ENCODE peak calls at places on chromosomes 13 and 19, in six cellular contexts. One of them, this sample, is unnamed.
A peak's percentile ranks its signal among the peaks of the same experiment; 100 is the strongest.

GRCh38 chr13:64234255-64234654 is 2818.6 kb upstream of the PCDH20 start:
- DNase-seq in mesendoderm: no peak
- DNase-seq in choroid plexus epithelial cell: peak; percentile 70
- DNase-seq in CD8-positive, alpha-beta T cell: no peak
- DNase-seq in IMR-90: peak; percentile 65
- DNase-seq in astrocyte of the cerebellum: peak; percentile 73
- DNase-seq in this sample: no peak

GRCh38 chr13:99307648-99308339 is 595 bp upstream of the GPR183 start:
- DNase-seq in IMR-90: peak; percentile 83
- DNase-seq in choroid plexus epithelial cell: peak; percentile 75
- DNase-seq in mesendoderm: peak; percentile 81
- DNase-seq in astrocyte of the cerebellum: no peak
- DNase-seq in CD8-positive, alpha-beta T cell: peak; percentile 63
- DNase-seq in this sample: peak; percentile 74

GRCh38 chr13:45216193-45216592 is 15.3 kb upstream of the KCTD4 start:
- DNase-seq in mesendoderm: no peak
- DNase-seq in astrocyte of the cerebellum: no peak
- DNase-seq in choroid plexus epithelial cell: no peak
- DNase-seq in CD8-positive, alpha-beta T cell: no peak
- DNase-seq in IMR-90: no peak
- DNase-seq in this sample: no peak

GRCh38 chr19:10112037-10112751 is 701 bp downstream of the P2RY11 start:
- DNase-seq in astrocyte of the cerebellum: no peak
- DNase-seq in CD8-positive, alpha-beta T cell: peak; percentile 39
- DNase-seq in mesendoderm: peak; percentile 38
- DNase-seq in choroid plexus epithelial cell: peak; percentile 33
- DNase-seq in IMR-90: no peak
- DNase-seq in this sample: no peak

GRCh38 chr13:84607614-84608013 is 725.3 kb upstream of the SLITRK1 start:
- DNase-seq in IMR-90: peak; percentile 75
- DNase-seq in astrocyte of the cerebellum: peak; percentile 84
- DNase-seq in choroid plexus epithelial cell: peak; percentile 76
- DNase-seq in mesendoderm: no peak
- DNase-seq in CD8-positive, alpha-beta T cell: no peak
- DNase-seq in this sample: peak; percentile 91

GRCh38 chr13:98315466-98315865 is 138.4 kb upstream of the RNF113B start:
- DNase-seq in CD8-positive, alpha-beta T cell: no peak
- DNase-seq in IMR-90: peak; percentile 71
- DNase-seq in astrocyte of the cerebellum: no peak
- DNase-seq in choroid plexus epithelial cell: peak; percentile 63
- DNase-seq in mesendoderm: peak; percentile 64
- DNase-seq in this sample: peak; percentile 48

GRCh38 chr19:38944981-38945506 is 14.3 kb downstream of the MRPS12 start:
- DNase-seq in CD8-positive, alpha-beta T cell: no peak
- DNase-seq in mesendoderm: no peak
- DNase-seq in astrocyte of the cerebellum: no peak
- DNase-seq in IMR-90: no peak
- DNase-seq in choroid plexus epithelial cell: no peak
- DNase-seq in this sample: no peak

GRCh38 chr13:26964278-26965057 is 203.9 kb upstream of the GPR12 start:
- DNase-seq in IMR-90: peak; percentile 67
- DNase-seq in choroid plexus epithelial cell: peak; percentile 30
- DNase-seq in astrocyte of the cerebellum: no peak
- DNase-seq in mesendoderm: no peak
- DNase-seq in CD8-positive, alpha-beta T cell: no peak
- DNase-seq in this sample: no peak

GRCh38 chr19:7505682-7506384 is 10.1 kb upstream of the ZNF358 start:
- DNase-seq in mesendoderm: peak; percentile 37
- DNase-seq in CD8-positive, alpha-beta T cell: no peak
- DNase-seq in choroid plexus epithelial cell: no peak
- DNase-seq in astrocyte of the cerebellum: no peak
- DNase-seq in IMR-90: no peak
- DNase-seq in this sample: no peak

GRCh38 chr13:55437162-55437561 is 1703.6 kb upstream of the PRR20A start:
- DNase-seq in CD8-positive, alpha-beta T cell: no peak
- DNase-seq in mesendoderm: no peak
- DNase-seq in astrocyte of the cerebellum: no peak
- DNase-seq in choroid plexus epithelial cell: no peak
- DNase-seq in IMR-90: no peak
- DNase-seq in this sample: no peak

GRCh38 chr19:49930483-49931011 is 1.2 kb upstream of the NUP62 start:
- DNase-seq in IMR-90: no peak
- DNase-seq in choroid plexus epithelial cell: no peak
- DNase-seq in astrocyte of the cerebellum: no peak
- DNase-seq in mesendoderm: peak; percentile 40
- DNase-seq in CD8-positive, alpha-beta T cell: no peak
- DNase-seq in this sample: no peak

GRCh38 chr19:17327654-17328516 is 6.8 kb downstream of the ANO8 start:
- DNase-seq in CD8-positive, alpha-beta T cell: peak; percentile 49
- DNase-seq in IMR-90: no peak
- DNase-seq in astrocyte of the cerebellum: no peak
- DNase-seq in choroid plexus epithelial cell: peak; percentile 89
- DNase-seq in mesendoderm: peak; percentile 98
- DNase-seq in this sample: no peak

GRCh38 chr19:6402834-6403608 is 10.1 kb upstream of the GTF2F1 start:
- DNase-seq in astrocyte of the cerebellum: peak; percentile 46
- DNase-seq in CD8-positive, alpha-beta T cell: no peak
- DNase-seq in mesendoderm: no peak
- DNase-seq in choroid plexus epithelial cell: peak; percentile 87
- DNase-seq in IMR-90: peak; percentile 52
- DNase-seq in this sample: peak; percentile 72

GRCh38 chr13:109211616-109212015 is 574.8 kb downstream of the IRS2 start:
- DNase-seq in astrocyte of the cerebellum: peak; percentile 22
- DNase-seq in mesendoderm: peak; percentile 95
- DNase-seq in CD8-positive, alpha-beta T cell: no peak
- DNase-seq in choroid plexus epithelial cell: peak; percentile 21
- DNase-seq in IMR-90: no peak
- DNase-seq in this sample: peak; percentile 47

GRCh38 chr13:100212904-100213538 is 124.1 kb downstream of the PCCA start:
- DNase-seq in astrocyte of the cerebellum: no peak
- DNase-seq in IMR-90: no peak
- DNase-seq in choroid plexus epithelial cell: no peak
- DNase-seq in mesendoderm: no peak
- DNase-seq in CD8-positive, alpha-beta T cell: no peak
- DNase-seq in this sample: no peak

GRCh38 chr19:50230379-50231351 is 27.2 kb downstream of the MYH14 start:
- DNase-seq in choroid plexus epithelial cell: no peak
- DNase-seq in CD8-positive, alpha-beta T cell: no peak
- DNase-seq in IMR-90: no peak
- DNase-seq in astrocyte of the cerebellum: no peak
- DNase-seq in mesendoderm: peak; percentile 68
- DNase-seq in this sample: no peak

GRCh38 chr19:6424190-6424938 is at the start of gene KHSRP:
- DNase-seq in astrocyte of the cerebellum: no peak
- DNase-seq in CD8-positive, alpha-beta T cell: peak; percentile 14
- DNase-seq in choroid plexus epithelial cell: no peak
- DNase-seq in IMR-90: no peak
- DNase-seq in mesendoderm: peak; percentile 22
- DNase-seq in this sample: no peak

GRCh38 chr13:36718146-36718545 is 44.3 kb downstream of the SERTM1 start:
- DNase-seq in astrocyte of the cerebellum: peak; percentile 24
- DNase-seq in choroid plexus epithelial cell: peak; percentile 19
- DNase-seq in CD8-positive, alpha-beta T cell: no peak
- DNase-seq in IMR-90: peak; percentile 3
- DNase-seq in mesendoderm: no peak
- DNase-seq in this sample: peak; percentile 86

GRCh38 chr19:17220207-17220758 is 5.1 kb downstream of the USE1 start:
- DNase-seq in choroid plexus epithelial cell: peak; percentile 87
- DNase-seq in astrocyte of the cerebellum: peak; percentile 43
- DNase-seq in IMR-90: peak; percentile 71
- DNase-seq in CD8-positive, alpha-beta T cell: no peak
- DNase-seq in mesendoderm: no peak
- DNase-seq in this sample: peak; percentile 79

GRCh38 chr19:27714857-27715256 is 1498.1 kb downstream of the UQCRFS1 start:
- DNase-seq in IMR-90: no peak
- DNase-seq in choroid plexus epithelial cell: no peak
- DNase-seq in astrocyte of the cerebellum: no peak
- DNase-seq in CD8-positive, alpha-beta T cell: no peak
- DNase-seq in mesendoderm: no peak
- DNase-seq in this sample: no peak

GRCh38 chr13:113863511-113864302 is at the start of gene GAS6:
- DNase-seq in CD8-positive, alpha-beta T cell: no peak
- DNase-seq in choroid plexus epithelial cell: peak; percentile 34
- DNase-seq in astrocyte of the cerebellum: no peak
- DNase-seq in mesendoderm: peak; percentile 40
- DNase-seq in IMR-90: no peak
- DNase-seq in this sample: peak; percentile 33

GRCh38 chr19:35868172-35868822 is at the start of gene APLP1:
- DNase-seq in IMR-90: no peak
- DNase-seq in CD8-positive, alpha-beta T cell: peak; percentile 58
- DNase-seq in mesendoderm: peak; percentile 50
- DNase-seq in choroid plexus epithelial cell: no peak
- DNase-seq in astrocyte of the cerebellum: no peak
- DNase-seq in this sample: no peak

GRCh38 chr19:7115721-7116120 is 46.2 kb downstream of the ZNF557 start:
- DNase-seq in astrocyte of the cerebellum: no peak
- DNase-seq in CD8-positive, alpha-beta T cell: no peak
- DNase-seq in IMR-90: no peak
- DNase-seq in choroid plexus epithelial cell: no peak
- DNase-seq in mesendoderm: no peak
- DNase-seq in this sample: no peak

GRCh38 chr19:38898788-38899446 is 501 bp downstream of the SIRT2 start:
- DNase-seq in IMR-90: peak; percentile 19
- DNase-seq in mesendoderm: peak; percentile 29
- DNase-seq in choroid plexus epithelial cell: peak; percentile 32
- DNase-seq in CD8-positive, alpha-beta T cell: no peak
- DNase-seq in astrocyte of the cerebellum: no peak
- DNase-seq in this sample: peak; percentile 10

GRCh38 chr13:44819245-44819644 is 170.0 kb downstream of the NUFIP1 start:
- DNase-seq in mesendoderm: peak; percentile 29
- DNase-seq in CD8-positive, alpha-beta T cell: no peak
- DNase-seq in astrocyte of the cerebellum: peak; percentile 53
- DNase-seq in IMR-90: peak; percentile 95
- DNase-seq in choroid plexus epithelial cell: peak; percentile 91
- DNase-seq in this sample: peak; percentile 84

GRCh38 chr13:36724141-36724540 is 50.3 kb downstream of the SERTM1 start:
- DNase-seq in mesendoderm: peak; percentile 37
- DNase-seq in astrocyte of the cerebellum: no peak
- DNase-seq in CD8-positive, alpha-beta T cell: no peak
- DNase-seq in IMR-90: no peak
- DNase-seq in choroid plexus epithelial cell: no peak
- DNase-seq in this sample: no peak

GRCh38 chr13:23235994-23236393 is 55.2 kb downstream of the SGCG start:
- DNase-seq in mesendoderm: no peak
- DNase-seq in IMR-90: no peak
- DNase-seq in astrocyte of the cerebellum: no peak
- DNase-seq in CD8-positive, alpha-beta T cell: no peak
- DNase-seq in choroid plexus epithelial cell: no peak
- DNase-seq in this sample: no peak

DNA sequence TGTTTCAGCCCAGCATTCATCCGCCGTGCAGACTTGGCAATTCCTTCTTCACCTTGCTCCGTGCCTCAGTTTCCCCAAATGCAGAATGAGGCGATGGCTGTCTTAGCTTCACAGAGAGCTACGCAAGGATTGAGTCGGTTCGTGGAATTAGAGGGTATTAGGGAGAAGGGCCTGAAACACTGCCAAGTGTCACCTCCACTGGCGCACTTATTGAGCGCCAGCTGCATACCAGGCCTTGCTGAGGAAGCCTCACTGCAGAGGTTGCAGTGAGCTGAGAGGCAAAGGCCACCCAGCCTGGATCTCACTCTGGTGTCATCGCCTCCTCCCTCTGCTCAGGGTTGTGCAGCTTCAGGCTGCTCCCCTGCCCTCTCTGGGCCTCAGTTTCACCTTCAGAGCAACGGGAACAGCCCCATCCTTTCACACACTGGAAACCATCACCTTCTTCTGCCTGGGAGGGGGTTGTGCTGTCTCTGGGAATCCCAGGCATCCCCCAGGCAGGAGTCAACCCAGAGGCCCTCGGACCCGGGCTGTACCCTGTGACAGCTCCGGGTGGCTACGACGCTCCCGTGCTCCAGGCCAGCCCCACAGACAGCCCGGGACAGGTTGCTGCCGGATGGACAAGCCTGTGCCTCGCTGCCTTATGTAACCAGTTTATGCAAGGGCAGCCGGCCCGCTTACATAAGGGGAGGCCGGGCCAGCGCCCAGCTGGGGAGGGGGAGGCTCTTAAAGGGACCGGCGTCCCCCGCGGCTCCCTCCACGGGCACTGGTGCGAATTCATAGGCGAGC is 31.9 kb downstream of the NFIC start:
- DNase-seq in mesendoderm: peak; percentile 39
- DNase-seq in CD8-positive, alpha-beta T cell: no peak
- DNase-seq in IMR-90: peak; percentile 41
- DNase-seq in astrocyte of the cerebellum: no peak
- DNase-seq in choroid plexus epithelial cell: peak; percentile 54
- DNase-seq in this sample: peak; percentile 28
- H3K4me3 ChIP-seq in mesendoderm: no peak overlapping the region
- H3K4me3 ChIP-seq in CD8-positive, alpha-beta T cell: no peak overlapping the region
- H3K4me3 ChIP-seq in IMR-90: no peak overlapping the region
- H3K4me3 ChIP-seq in astrocyte of the cerebellum: no peak overlapping the region
- H3K4me3 ChIP-seq in choroid plexus epithelial cell: no peak overlapping the region
- H3K4me3 ChIP-seq in this sample: no peak overlapping the region

GRCh38 chr19:18438331-18439024 is 545 bp upstream of the ISYNA1 start:
- DNase-seq in choroid plexus epithelial cell: peak; percentile 82
- DNase-seq in mesendoderm: peak; percentile 85
- DNase-seq in CD8-positive, alpha-beta T cell: no peak
- DNase-seq in astrocyte of the cerebellum: no peak
- DNase-seq in IMR-90: no peak
- DNase-seq in this sample: peak; percentile 37
- H3K4me3 ChIP-seq in choroid plexus epithelial cell: peak overlapping the region; percentile 81
- H3K4me3 ChIP-seq in mesendoderm: no peak overlapping the region
- H3K4me3 ChIP-seq in CD8-positive, alpha-beta T cell: peak overlapping the region; percentile 63
- H3K4me3 ChIP-seq in astrocyte of the cerebellum: peak overlapping the region; percentile 60
- H3K4me3 ChIP-seq in IMR-90: no peak overlapping the region
- H3K4me3 ChIP-seq in this sample: peak overlapping the region; percentile 28

GRCh38 chr19:22783651-22784050 is 300 bp downstream of the ZNF99 start:
- DNase-seq in mesendoderm: no peak
- DNase-seq in IMR-90: no peak
- DNase-seq in CD8-positive, alpha-beta T cell: no peak
- DNase-seq in astrocyte of the cerebellum: no peak
- DNase-seq in choroid plexus epithelial cell: no peak
- DNase-seq in this sample: no peak
- H3K4me3 ChIP-seq in mesendoderm: no peak overlapping the region
- H3K4me3 ChIP-seq in IMR-90: no peak overlapping the region
- H3K4me3 ChIP-seq in CD8-positive, alpha-beta T cell: no peak overlapping the region
- H3K4me3 ChIP-seq in astrocyte of the cerebellum: no peak overlapping the region
- H3K4me3 ChIP-seq in choroid plexus epithelial cell: no peak overlapping the region
- H3K4me3 ChIP-seq in this sample: no peak overlapping the region

DNA sequence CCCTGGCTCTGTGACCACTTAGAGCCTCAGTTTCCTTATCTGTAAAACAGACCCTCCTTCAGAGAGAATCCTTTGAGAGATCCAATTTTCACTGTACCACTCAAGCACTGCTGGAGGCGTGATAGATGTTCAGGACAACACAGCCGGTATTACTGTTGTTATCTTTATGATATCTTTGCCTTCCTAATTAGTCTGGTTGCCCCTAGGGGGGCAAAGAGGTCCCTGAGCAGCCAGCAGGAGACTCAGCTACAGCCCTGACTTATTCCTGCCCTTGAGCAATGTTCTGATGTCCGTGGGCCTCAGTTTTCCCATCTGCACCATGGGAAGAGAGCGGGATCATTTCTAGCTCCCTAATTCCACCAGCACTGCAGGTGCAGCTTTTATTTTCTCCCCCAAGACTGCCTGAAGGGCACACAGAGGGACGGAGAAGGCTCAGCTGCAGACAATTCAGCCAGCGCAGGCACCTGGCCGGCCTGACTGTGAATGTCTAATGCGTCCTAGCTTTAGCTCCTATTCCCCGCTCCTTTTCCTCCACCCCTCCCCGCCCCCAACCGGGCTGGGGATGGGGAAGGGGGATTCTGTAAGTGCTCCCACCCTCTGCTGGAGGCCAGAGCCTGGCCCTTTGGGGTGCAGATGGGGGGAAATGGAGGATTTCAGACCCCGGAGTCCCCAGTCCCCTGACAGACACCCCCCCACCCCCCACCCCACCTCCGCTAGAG is 16.3 kb downstream of the TLE5 start:
- DNase-seq in CD8-positive, alpha-beta T cell: no peak
- DNase-seq in choroid plexus epithelial cell: no peak
- DNase-seq in IMR-90: no peak
- DNase-seq in astrocyte of the cerebellum: no peak
- DNase-seq in mesendoderm: peak; percentile 67
- DNase-seq in this sample: no peak
- H3K4me3 ChIP-seq in CD8-positive, alpha-beta T cell: no peak overlapping the region
- H3K4me3 ChIP-seq in choroid plexus epithelial cell: no peak overlapping the region
- H3K4me3 ChIP-seq in IMR-90: no peak overlapping the region
- H3K4me3 ChIP-seq in astrocyte of the cerebellum: no peak overlapping the region
- H3K4me3 ChIP-seq in mesendoderm: no peak overlapping the region
- H3K4me3 ChIP-seq in this sample: no peak overlapping the region

This sample was measured in astrocyte of the spinal cord.